ENCODE peak calls at places on chromosomes 11 and 22, in four cellular contexts. A is heart left ventricle, U is HepG2, B is A549. H is an unnamed sample.

GRCh38 chr22:43200555-43200954 is 13.6 kb upstream of the TTLL12 start:
- DNase-seq in A (no peak), U (no peak), B (no peak), H (no peak)

GRCh38 chr11:84316866-84317560 is 1030.8 kb upstream of the CCDC90B start:
- DNase-seq in A (no peak), U (no peak), B (no peak), H (no peak)

GRCh38 chr11:106842134-106842533 is 176.1 kb downstream of the GUCY1A2 start:
- DNase-seq in A (no peak), U (no peak), B (no peak), H (no peak)

GRCh38 chr11:45182902-45183301 is 36.5 kb downstream of the PRDM11 start:
- DNase-seq in A (peak; percentile 33), U (no peak), B (peak; percentile 58), H (peak; percentile 63)

GRCh38 chr22:37904572-37905533 is 1.2 kb upstream of the MICALL1 start:
- DNase-seq in A (no peak), U (peak; percentile 58), B (peak; percentile 81), H (peak; percentile 91)

GRCh38 chr11:62677160-62677559 is 1.7 kb downstream of the UBXN1 start:
- DNase-seq in A (no peak), U (no peak), B (no peak), H (no peak)

GRCh38 chr11:92697461-92698314 is 271.8 kb upstream of the MTNR1B start:
- DNase-seq in A (no peak), U (no peak), B (no peak), H (no peak)

GRCh38 chr22:35986085-35986484 is 42.5 kb downstream of the RBFOX2 start:
- DNase-seq in A (no peak), U (no peak), B (no peak), H (no peak)

GRCh38 chr11:278001-278951 is at the start of gene NLRP6:
- DNase-seq in A (peak; percentile 12), U (no peak), B (no peak), H (no peak)

GRCh38 chr11:75505966-75506692 is 19.6 kb downstream of the GDPD5 start:
- DNase-seq in A (peak; percentile 36), U (no peak), B (no peak), H (peak; percentile 70)

GRCh38 chr11:19674831-19675230 is 37.8 kb upstream of the NAV2 start:
- DNase-seq in A (no peak), U (no peak), B (no peak), H (no peak)

GRCh38 chr11:2998073-2998850 is 6.1 kb upstream of the NAP1L4 start:
- DNase-seq in A (no peak), U (no peak), B (no peak), H (peak; percentile 25)

GRCh38 chr22:43726296-43726695 is 85.8 kb downstream of the EFCAB6 start:
- DNase-seq in A (no peak), U (no peak), B (no peak), H (no peak)

GRCh38 chr11:126265801-126266200 is 2.9 kb downstream of the SRPRA start:
- DNase-seq in A (no peak), U (no peak), B (peak; percentile 42), H (peak; percentile 11)
- TF ChIP-seq POLR2A in A (no peak), U (no peak), B (no peak), H (no peak)

GRCh38 chr11:59560290-59560701 is 49.0 kb downstream of the OR4D9 start:
- DNase-seq in A (peak; percentile 43), U (peak; percentile 81), B (peak; percentile 91), H (peak; percentile 92)
- TF ChIP-seq POLR2A in A (no peak), U (no peak), B (no peak), H (peak; percentile 32)

GRCh38 chr11:47161134-47161854 is 15.4 kb downstream of the ARFGAP2 start:
- DNase-seq in A (peak; percentile 56), U (peak; percentile 63), B (peak; percentile 75), H (peak; percentile 78)
- TF ChIP-seq POLR2A in A (no peak), U (peak; percentile 47), B (no peak), H (no peak)

DNA sequence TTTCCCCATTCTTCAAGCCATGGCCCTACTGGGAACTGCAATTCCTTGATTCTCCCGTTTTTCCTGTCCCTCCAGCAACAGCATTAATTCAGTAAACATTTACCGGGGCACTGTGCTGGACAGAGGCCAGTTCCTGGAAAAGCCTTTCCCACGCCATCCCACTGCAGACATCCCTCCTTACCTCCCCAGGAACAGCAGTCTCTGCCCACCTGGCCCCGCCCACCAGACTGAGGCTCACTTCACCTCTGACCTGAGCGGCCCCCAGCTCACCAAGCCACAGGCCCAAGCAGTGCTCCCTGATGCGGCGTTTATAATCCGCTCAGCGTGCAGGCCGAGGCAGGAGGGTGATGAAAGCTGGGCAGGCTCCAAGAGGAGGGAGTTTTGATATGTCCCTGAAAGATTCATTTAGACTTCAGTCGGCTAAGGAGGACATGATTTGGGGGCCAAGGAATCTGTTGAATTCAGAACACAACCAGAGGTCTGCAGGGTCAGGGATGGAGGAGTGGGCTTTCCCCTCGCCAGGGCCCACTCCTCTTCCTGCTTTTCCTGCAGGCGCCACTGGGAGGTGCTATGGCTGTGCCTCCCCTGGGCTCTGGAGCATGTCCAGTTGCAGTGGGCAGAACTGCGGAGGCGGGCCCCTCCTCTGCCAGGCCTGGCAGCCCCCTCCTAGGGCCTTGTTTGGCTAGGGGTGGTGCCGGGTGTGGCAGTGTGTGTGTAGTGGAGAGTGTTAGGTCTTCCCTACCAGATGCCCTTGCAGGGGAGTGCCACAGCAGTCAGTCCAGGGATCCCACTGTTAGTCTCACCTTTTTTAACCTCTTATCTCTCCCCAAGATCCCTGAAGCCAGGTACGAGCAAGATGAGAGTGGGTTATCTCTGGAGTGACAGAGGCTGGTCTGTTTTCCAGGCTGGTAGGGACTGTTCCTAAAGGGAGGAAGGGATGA is 1.4 kb upstream of the TAGLN start:
- DNase-seq in A (no peak), U (no peak), B (peak; percentile 24), H (peak; percentile 35)
- TF ChIP-seq POLR2A in A (no peak), U (no peak), B (no peak), H (no peak)

GRCh38 chr11:86068138-86068861 is 584 bp downstream of the PICALM start:
- DNase-seq in A (peak; percentile 44), U (peak; percentile 6), B (peak; percentile 33), H (peak; percentile 70)
- TF ChIP-seq POLR2A in A (no peak), U (no peak), B (no peak), H (no peak)

DNA sequence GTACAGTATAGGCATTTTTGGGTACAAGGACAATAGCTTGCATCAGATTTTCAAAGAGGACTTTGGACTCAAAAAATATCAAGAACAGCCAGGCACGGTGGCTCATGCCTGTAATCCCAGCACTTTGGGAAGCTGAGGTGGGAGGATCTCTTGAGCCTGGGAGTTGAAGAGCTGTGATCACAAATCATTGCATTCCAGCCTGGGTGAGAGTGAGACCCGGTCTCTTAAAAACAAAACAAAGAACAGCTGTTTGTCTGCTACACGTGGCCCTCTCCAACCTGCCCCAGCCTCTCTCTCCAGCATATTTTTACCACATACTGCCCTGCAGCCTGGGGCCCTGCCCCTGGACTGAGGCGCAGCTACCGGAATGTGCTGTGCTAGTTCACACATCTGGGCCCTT is 29.2 kb downstream of the GRIK4 start:
- DNase-seq in A (no peak), U (peak; percentile 63), B (no peak), H (no peak)
- TF ChIP-seq POLR2A in A (no peak), U (no peak), B (no peak), H (no peak)

GRCh38 chr11:12409621-12410005 is 32.2 kb downstream of the PARVA start:
- DNase-seq in A (no peak), U (no peak), B (no peak), H (no peak)

GRCh38 chr11:12410006-12410728 is 32.8 kb downstream of the PARVA start:
- DNase-seq in A (no peak), U (no peak), B (peak; percentile 37), H (no peak)

GRCh38 chr11:12413141-12414055 is 36.0 kb downstream of the PARVA start:
- DNase-seq in A (no peak), U (no peak), B (no peak), H (no peak)

GRCh38 chr11:12411395-12411794 is 34.0 kb downstream of the PARVA start:
- DNase-seq in A (no peak), U (no peak), B (no peak), H (no peak)

GRCh38 chr11:12411806-12412727 is 34.7 kb downstream of the PARVA start:
- DNase-seq in A (peak; percentile 59), U (peak; percentile 31), B (peak; percentile 74), H (peak; percentile 56)
- TF ChIP-seq POLR2A in A (no peak), U (no peak), B (no peak), H (no peak)